ENCODE peak calls at places on chromosomes 1 and 21, in seven cellular contexts. F is HCT116, W is HepG2, P is Panc1, Y is sigmoid colon, G is K562, E is stomach. B is an unnamed sample.

GRCh38 chr1:194466706-194467105 is 1280.3 kb upstream of the B3GALT2 start:
- DNase-seq in P (no peak), E (no peak), F (no peak), Y (no peak), W (no peak), G (no peak), B (no peak)

GRCh38 chr1:25875154-25875855 is at the start of gene PAQR7:
- DNase-seq in P (no peak), W (peak; percentile 67), Y (peak; percentile 93), F (no peak), G (peak; percentile 97), E (peak; percentile 87), B (peak; percentile 76)

GRCh38 chr1:208475951-208476824 is 232.0 kb upstream of the PLXNA2 start:
- DNase-seq in Y (peak; percentile 67), P (no peak), W (peak; percentile 6), G (no peak), F (no peak), E (no peak), B (no peak)

GRCh38 chr21:36385909-36386642 is 884 bp downstream of the CHAF1B start:
- DNase-seq in Y (no peak), F (no peak), P (no peak), G (no peak), W (no peak), E (no peak), B (no peak)

GRCh38 chr1:166340709-166341108 is 173.9 kb upstream of the FAM78B start:
- DNase-seq in E (no peak), P (no peak), G (no peak), W (no peak), Y (no peak), F (no peak), B (no peak)

GRCh38 chr1:230232352-230232751 is 165.3 kb downstream of the GALNT2 start:
- DNase-seq in Y (no peak), F (no peak), W (no peak), E (no peak), P (no peak), G (no peak), B (no peak)

GRCh38 chr1:232628335-232629214 is 1.4 kb downstream of the SIPA1L2 start:
- DNase-seq in E (no peak), W (no peak), P (no peak), Y (no peak), G (no peak), F (no peak), B (no peak)

GRCh38 chr1:183403386-183403957 is 14.7 kb downstream of the NMNAT2 start:
- DNase-seq in E (no peak), W (no peak), G (no peak), F (no peak), Y (no peak), P (no peak), B (no peak)

GRCh38 chr21:42568834-42569731 is 55.4 kb downstream of the SLC37A1 start:
- DNase-seq in G (no peak), P (no peak), F (no peak), Y (peak; percentile 46), W (no peak), E (peak; percentile 28), B (no peak)

GRCh38 chr1:214584805-214585766 is 17.9 kb upstream of the CENPF start:
- DNase-seq in F (peak; percentile 40), E (no peak), P (peak; percentile 62), G (peak; percentile 21), W (peak; percentile 31), Y (no peak), B (no peak)

GRCh38 chr1:30331415-30332065 is 391.8 kb downstream of the MATN1 start:
- DNase-seq in E (no peak), F (no peak), G (no peak), Y (no peak), W (no peak), P (no peak), B (no peak)

GRCh38 chr1:84834419-84835064 is 58.5 kb downstream of the LPAR3 start:
- DNase-seq in F (no peak), G (no peak), W (no peak), E (no peak), Y (no peak), P (peak; percentile 88), B (no peak)

GRCh38 chr1:63848764-63849548 is 75.1 kb downstream of the ROR1 start:
- DNase-seq in G (no peak), F (no peak), W (no peak), Y (no peak), E (no peak), P (no peak), B (no peak)

GRCh38 chr1:211334986-211335385 is 8.4 kb downstream of the TRAF5 start:
- DNase-seq in W (no peak), Y (no peak), E (no peak), G (no peak), P (no peak), F (no peak), B (no peak)

GRCh38 chr21:45643021-45643980 is at the start of gene PCBP3:
- DNase-seq in F (peak; percentile 61), E (peak; percentile 96), P (no peak), G (peak; percentile 99), Y (peak; percentile 99), W (no peak), B (peak; percentile 89)

GRCh38 chr1:9108056-9108665 is 20.7 kb downstream of the GPR157 start:
- DNase-seq in E (no peak), G (no peak), F (no peak), P (no peak), Y (peak; percentile 48), W (no peak), B (no peak)

GRCh38 chr1:165324050-165324449 is 32.5 kb downstream of the LMX1A start:
- DNase-seq in Y (no peak), G (no peak), E (no peak), P (no peak), F (no peak), W (no peak), B (no peak)

GRCh38 chr1:233364695-233365539 is 37.4 kb downstream of the MAP3K21 start:
- DNase-seq in W (no peak), E (no peak), P (peak; percentile 5), G (peak; percentile 35), Y (no peak), F (no peak), B (no peak)

GRCh38 chr1:1200876-1201810 is 5.2 kb downstream of the TNFRSF18 start:
- DNase-seq in E (peak; percentile 49), P (no peak), G (peak; percentile 98), W (no peak), Y (no peak), F (no peak), B (no peak)

GRCh38 chr1:170765712-170766330 is 101.9 kb downstream of the PRRX1 start:
- DNase-seq in E (no peak), Y (no peak), P (no peak), G (no peak), W (no peak), F (peak; percentile 21), B (no peak)

GRCh38 chr21:40839551-40839950 is 7.4 kb downstream of the DSCAM start:
- DNase-seq in W (no peak), E (no peak), F (no peak), Y (no peak), P (no peak), G (no peak), B (no peak)

GRCh38 chr1:109790735-109791494 is 27.2 kb upstream of the EPS8L3 start:
- DNase-seq in W (peak; percentile 70), E (peak; percentile 43), F (peak; percentile 27), G (peak; percentile 66), P (no peak), Y (peak; percentile 61), B (peak; percentile 75)

GRCh38 chr1:53326088-53326597 is 1.7 kb downstream of the LRP8 start:
- DNase-seq in E (peak; percentile 89), W (peak; percentile 91), P (peak; percentile 64), G (peak; percentile 99), Y (peak; percentile 88), F (peak; percentile 85), B (peak; percentile 98)
- TF ChIP-seq POLR2AphosphoS5 in E (no peak), W (peak; percentile 55), P (peak; percentile 63), G (peak; percentile 83), Y (no peak), F (peak; percentile 74), B (peak; percentile 78)

GRCh38 chr1:115643219-115643618 is 1.4 kb downstream of the VANGL1 start:
- DNase-seq in E (no peak), P (no peak), W (no peak), F (no peak), G (no peak), Y (no peak), B (no peak)

GRCh38 chr1:115643636-115644035 is 1.9 kb downstream of the VANGL1 start:
- DNase-seq in Y (no peak), P (no peak), W (no peak), F (no peak), G (no peak), E (no peak), B (no peak)

GRCh38 chr1:115644109-115644508 is 2.3 kb downstream of the VANGL1 start:
- DNase-seq in W (no peak), F (no peak), G (no peak), Y (no peak), P (no peak), E (no peak), B (no peak)

GRCh38 chr1:115641762-115642167 is at the start of gene VANGL1:
- DNase-seq in W (peak; percentile 34), E (peak; percentile 81), P (no peak), F (no peak), Y (peak; percentile 81), G (peak; percentile 94), B (peak; percentile 74)

GRCh38 chr1:115642168-115643072 is 650 bp downstream of the VANGL1 start:
- DNase-seq in Y (peak; percentile 75), W (peak; percentile 35), G (peak; percentile 75), P (no peak), F (no peak), E (peak; percentile 64), B (peak; percentile 62)
- TF ChIP-seq POLR2AphosphoS5 in Y (peak; percentile 44), W (peak; percentile 43), G (no peak), P (no peak), F (peak; percentile 17), E (no peak), B (no peak)

GRCh38 chr1:96464991-96465875 is 256.4 kb upstream of the PTBP2 start:
- DNase-seq in Y (no peak), E (no peak), W (no peak), G (no peak), F (no peak), P (no peak), B (no peak)
- TF ChIP-seq POLR2AphosphoS5 in Y (no peak), E (no peak), W (no peak), G (no peak), F (no peak), P (no peak), B (no peak)

GRCh38 chr1:219500327-219500897 is 112.5 kb downstream of the ZC3H11B start:
- DNase-seq in E (no peak), F (no peak), W (no peak), Y (no peak), G (no peak), P (no peak), B (no peak)

GRCh38 chr1:219495737-219496408 is 117.0 kb downstream of the ZC3H11B start:
- DNase-seq in W (no peak), E (no peak), P (no peak), G (no peak), Y (no peak), F (no peak), B (no peak)

GRCh38 chr1:219492676-219493075 is 120.2 kb downstream of the ZC3H11B start:
- DNase-seq in P (no peak), G (no peak), E (no peak), F (no peak), Y (no peak), W (no peak), B (no peak)

GRCh38 chr1:219503549-219503948 is 109.4 kb downstream of the ZC3H11B start:
- DNase-seq in G (no peak), F (no peak), Y (no peak), P (no peak), E (no peak), W (no peak), B (no peak)

GRCh38 chr1:219498666-219499065 is 114.2 kb downstream of the ZC3H11B start:
- DNase-seq in P (no peak), G (no peak), W (no peak), Y (peak; percentile 83), F (no peak), E (no peak), B (no peak)
- TF ChIP-seq POLR2AphosphoS5 in P (no peak), G (no peak), W (no peak), Y (peak; percentile 53), F (no peak), E (no peak), B (no peak)